ENCODE peak calls at places on chromosomes 2 and 18, in five cellular contexts. T, N, J, I and C are unnamed samples.

GRCh38 chr18:79724299-79725080 is 44.9 kb downstream of the CTDP1 start:
- DNase-seq in T (no peak), N (no peak), J (no peak), I (no peak), C (no peak)

GRCh38 chr18:8121942-8122480 is 487.2 kb upstream of the RAB12 start:
- DNase-seq in T (no peak), N (no peak), J (peak), I (peak), C (peak)

GRCh38 chr18:10455726-10456453 is 1.5 kb downstream of the APCDD1 start:
- DNase-seq in T (no peak), N (no peak), J (no peak), I (no peak), C (no peak)

GRCh38 chr2:191581003-191581402 is 96.9 kb upstream of the NABP1 start:
- DNase-seq in T (no peak), N (no peak), J (no peak), I (no peak), C (no peak)

GRCh38 chr2:6824962-6825361 is 40.7 kb downstream of the CMPK2 start:
- DNase-seq in T (no peak), N (no peak), J (no peak), I (no peak), C (no peak)

GRCh38 chr2:235048549-235048948 is 96.7 kb downstream of the SH3BP4 start:
- DNase-seq in T (no peak), N (no peak), J (no peak), I (no peak), C (no peak)

GRCh38 chr2:197433770-197434438 is 924 bp downstream of the SF3B1 start:
- DNase-seq in T (no peak), N (no peak), J (no peak), I (no peak), C (peak)

GRCh38 chr18:48838166-48838775 is 112.5 kb downstream of the SMAD7 start:
- DNase-seq in T (no peak), N (no peak), J (no peak), I (no peak), C (no peak)

GRCh38 chr2:158489366-158490112 is 32.8 kb downstream of the PKP4 start:
- DNase-seq in T (no peak), N (no peak), J (no peak), I (no peak), C (peak)

GRCh38 chr18:45255142-45255890 is 360.0 kb upstream of the SLC14A2 start:
- DNase-seq in T (no peak), N (no peak), J (no peak), I (no peak), C (no peak)

GRCh38 chr2:227748079-227748478 is 2.4 kb downstream of the SCYGR8 start:
- DNase-seq in T (peak), N (peak), J (peak), I (no peak), C (peak)

GRCh38 chr2:208366215-208367132 is 40.1 kb upstream of the PTH2R start:
- DNase-seq in T (no peak), N (no peak), J (no peak), I (no peak), C (no peak)

GRCh38 chr2:236742936-236743622 is 173.5 kb downstream of the ACKR3 start:
- DNase-seq in T (no peak), N (no peak), J (no peak), I (no peak), C (no peak)

GRCh38 chr2:68100189-68100588 is 37.4 kb upstream of the C1D start:
- DNase-seq in T (no peak), N (no peak), J (peak), I (no peak), C (no peak)

GRCh38 chr18:13216732-13217465 is 1.7 kb upstream of the LDLRAD4 start:
- DNase-seq in T (no peak), N (no peak), J (no peak), I (no peak), C (peak)

GRCh38 chr2:174951746-174952145 is 53.4 kb downstream of the CHN1 start:
- DNase-seq in T (no peak), N (no peak), J (no peak), I (no peak), C (no peak)

GRCh38 chr2:204207851-204208250 is 271.3 kb downstream of the ICOS start:
- DNase-seq in T (no peak), N (no peak), J (no peak), I (no peak), C (no peak)

GRCh38 chr2:28643324-28643723 is 108.3 kb upstream of the PPP1CB start:
- DNase-seq in T (no peak), N (peak), J (no peak), I (no peak), C (no peak)
- TF ChIP-seq MAX in T (no peak), N (no peak), J (no peak), I (no peak), C (no peak)

GRCh38 chr2:173855686-173856085 is 109.5 kb downstream of the SP3 start:
- DNase-seq in T (no peak), N (no peak), J (no peak), I (no peak), C (no peak)
- TF ChIP-seq JUN in T (no peak), N (no peak), J (no peak), I (no peak), C (no peak)

DNA sequence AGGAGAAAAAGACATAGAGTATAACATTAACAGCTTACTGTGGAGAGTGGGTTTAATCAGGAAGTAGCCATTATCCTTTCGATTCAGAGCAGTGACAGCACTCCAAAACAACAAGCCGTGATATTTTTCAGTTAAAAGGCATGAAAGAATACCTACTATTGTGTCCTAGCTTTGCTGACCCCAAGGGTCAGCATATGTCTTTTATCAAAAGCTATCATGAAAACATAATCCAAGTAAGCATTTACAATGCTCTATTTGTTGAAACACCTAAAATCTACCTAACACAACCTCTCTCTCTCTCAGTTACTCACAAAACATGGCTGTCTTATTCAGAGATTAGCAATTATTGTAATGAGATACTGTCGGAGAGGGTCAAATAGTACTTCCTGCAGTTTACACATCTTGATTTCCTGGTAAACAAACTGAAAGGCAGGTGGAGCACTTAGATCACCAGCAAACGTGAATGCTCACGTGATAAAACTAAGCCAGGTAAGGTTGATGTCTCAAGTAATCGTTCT is 100.0 kb downstream of the BAZ2B start:
- DNase-seq in T (peak), N (peak), J (peak), I (no peak), C (peak)
- TF ChIP-seq POLR2A in T (no peak), N (no peak), J (no peak), I (no peak), C (no peak)

GRCh38 chr2:230665263-230665691 is 47.4 kb upstream of the CAB39 start:
- DNase-seq in T (no peak), N (no peak), J (no peak), I (no peak), C (no peak)
- TF ChIP-seq MAX in T (no peak), N (no peak), J (no peak), I (peak), C (no peak)

GRCh38 chr2:126531029-126531428 is 124.9 kb upstream of the GYPC start:
- DNase-seq in T (no peak), N (no peak), J (no peak), I (no peak), C (no peak)

DNA sequence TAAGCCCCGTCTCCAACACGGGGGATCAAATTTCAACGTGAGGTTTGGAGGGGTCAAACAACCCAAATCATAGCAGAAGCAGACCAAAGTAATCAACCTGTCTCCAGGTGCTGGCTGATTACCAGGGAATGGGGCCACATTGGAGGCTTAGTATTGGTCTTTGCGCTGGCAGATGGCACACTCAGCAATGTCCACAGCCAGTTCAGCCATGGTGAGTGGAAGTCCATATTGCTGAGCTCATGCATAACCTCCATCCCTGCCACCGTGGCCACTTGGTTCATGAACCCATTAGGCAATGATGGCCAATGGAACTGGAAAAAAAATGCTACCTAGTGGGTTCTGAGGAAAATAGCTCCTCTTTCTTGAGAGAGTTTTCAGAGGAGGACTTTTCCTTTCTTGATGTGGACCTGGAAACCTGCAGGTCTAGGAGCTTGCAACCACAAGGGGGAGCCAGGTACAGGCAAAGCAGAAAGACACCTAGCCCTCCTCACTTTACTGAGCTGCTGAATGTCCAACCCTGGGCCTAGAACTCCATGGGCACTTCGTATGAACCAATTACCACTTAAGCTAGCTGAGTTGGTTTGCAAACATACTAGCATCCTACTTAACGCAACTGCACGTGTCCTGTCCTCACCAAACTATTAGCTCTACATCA is 128.0 kb upstream of the GYPC start:
- DNase-seq in T (peak), N (peak), J (peak), I (peak), C (no peak)
- TF ChIP-seq JUN in T (no peak), N (no peak), J (no peak), I (no peak), C (no peak)

GRCh38 chr2:176130153-176130916 is 830 bp downstream of the HOXD8 start:
- DNase-seq in T (peak), N (no peak), J (peak), I (no peak), C (peak)
- TF ChIP-seq POLR2A in T (no peak), N (no peak), J (no peak), I (no peak), C (peak)

GRCh38 chr2:237955640-237956401 is 11.0 kb upstream of the UBE2F start:
- DNase-seq in T (no peak), N (no peak), J (no peak), I (no peak), C (no peak)
- TF ChIP-seq MAX in T (no peak), N (no peak), J (no peak), I (no peak), C (no peak)

GRCh38 chr2:75221872-75222271 is 22.6 kb upstream of the TACR1 start:
- DNase-seq in T (no peak), N (no peak), J (no peak), I (no peak), C (no peak)
- TF ChIP-seq JUN in T (no peak), N (no peak), J (no peak), I (no peak), C (no peak)

GRCh38 chr2:223053431-223054192 is 1.6 kb downstream of the KCNE4 start:
- DNase-seq in T (no peak), N (no peak), J (no peak), I (no peak), C (no peak)

GRCh38 chr2:223052710-223053261 is 796 bp downstream of the KCNE4 start:
- DNase-seq in T (peak), N (no peak), J (no peak), I (no peak), C (no peak)

GRCh38 chr2:223050900-223051299 is 1.1 kb upstream of the KCNE4 start:
- DNase-seq in T (no peak), N (no peak), J (no peak), I (no peak), C (no peak)

GRCh38 chr2:223050188-223050587 is 1.8 kb upstream of the KCNE4 start:
- DNase-seq in T (no peak), N (no peak), J (no peak), I (no peak), C (no peak)

GRCh38 chr2:223051580-223052375 is at the start of gene KCNE4:
- DNase-seq in T (no peak), N (no peak), J (no peak), I (no peak), C (no peak)
- TF ChIP-seq POLR2A in T (no peak), N (no peak), J (no peak), I (no peak), C (no peak)

GRCh38 chr2:216142540-216142939 is 33.4 kb downstream of the XRCC5 start:
- DNase-seq in T (no peak), N (no peak), J (no peak), I (no peak), C (no peak)
- TF ChIP-seq MAX in T (no peak), N (no peak), J (no peak), I (no peak), C (no peak)